ENCODE peak calls at places on chromosomes 13 and 19, in eight cellular contexts. H, Y, B, Q, M, R, L and S are unnamed samples.

GRCh38 chr13:107807306-107808073 is 407.8 kb downstream of the LIG4 start:
- DNase-seq in M (no peak), R (no peak), Y (no peak), L (no peak), B (no peak), Q (no peak), H (peak; percentile 22), S (no peak)

GRCh38 chr13:99681695-99682094 is 180.4 kb downstream of the TM9SF2 start:
- DNase-seq in M (no peak), R (no peak), Y (no peak), L (no peak), B (no peak), Q (no peak), H (no peak), S (no peak)

GRCh38 chr13:73656863-73657262 is 477.3 kb downstream of the KLF12 start:
- DNase-seq in L (no peak), H (no peak), M (no peak), R (no peak), Q (no peak), Y (no peak), B (no peak), S (no peak)

GRCh38 chr19:29040951-29041350 is 172.0 kb downstream of the UQCRFS1 start:
- DNase-seq in Q (no peak), Y (no peak), R (no peak), L (no peak), M (no peak), H (no peak), B (no peak), S (no peak)

GRCh38 chr13:77460195-77460594 is 75.3 kb upstream of the SCEL start:
- DNase-seq in Q (no peak), B (no peak), Y (peak; percentile 84), M (no peak), H (no peak), R (no peak), L (peak; percentile 77), S (no peak)

GRCh38 chr13:26628706-26629105 is 71.2 kb downstream of the WASF3 start:
- DNase-seq in H (no peak), Q (no peak), Y (no peak), L (no peak), B (no peak), M (no peak), R (no peak), S (no peak)

GRCh38 chr19:45769821-45770191 is 754 bp upstream of the SIX5 start:
- DNase-seq in Y (peak; percentile 72), L (peak; percentile 68), H (no peak), Q (no peak), R (peak; percentile 74), M (no peak), B (peak; percentile 53), S (no peak)

GRCh38 chr13:113598081-113598410 is 13.5 kb downstream of the TFDP1 start:
- DNase-seq in Q (no peak), B (no peak), L (no peak), Y (peak; percentile 33), H (no peak), M (no peak), R (no peak), S (no peak)

GRCh38 chr19:18304194-18304495 is 18.7 kb downstream of the LSM4 start:
- DNase-seq in L (no peak), B (peak; percentile 30), R (no peak), M (no peak), Y (no peak), Q (no peak), H (no peak), S (no peak)

GRCh38 chr13:97306646-97307045 is 84.5 kb downstream of the MBNL2 start:
- DNase-seq in R (no peak), Y (no peak), L (no peak), Q (peak; percentile 19), B (no peak), M (no peak), H (no peak), S (no peak)

GRCh38 chr19:2333027-2333806 is 4.7 kb downstream of the SPPL2B start:
- DNase-seq in L (no peak), R (no peak), Q (no peak), B (no peak), Y (no peak), M (no peak), H (peak; percentile 83), S (no peak)

GRCh38 chr13:62280590-62280989 is 864.9 kb upstream of the PCDH20 start:
- DNase-seq in Q (no peak), H (no peak), Y (no peak), L (no peak), R (no peak), B (no peak), M (no peak), S (no peak)

GRCh38 chr19:39557791-39558622 is 18.0 kb upstream of the EID2 start:
- DNase-seq in H (peak; percentile 88), M (no peak), B (no peak), Q (no peak), L (no peak), R (no peak), Y (no peak), S (peak; percentile 64)

GRCh38 chr19:41570179-41570578 is 5.8 kb upstream of the CEACAM21 start:
- DNase-seq in H (no peak), Q (no peak), L (no peak), Y (no peak), R (no peak), B (no peak), M (no peak), S (no peak)

GRCh38 chr19:4987286-4987685 is 18.4 kb downstream of the KDM4B start:
- DNase-seq in B (no peak), Y (no peak), Q (no peak), M (no peak), L (no peak), H (no peak), R (no peak), S (no peak)

GRCh38 chr13:85549819-85550218 is 249.4 kb downstream of the SLITRK6 start:
- DNase-seq in M (no peak), Q (no peak), H (no peak), B (no peak), Y (no peak), R (no peak), L (no peak), S (no peak)

GRCh38 chr19:56712609-56713008 is 41.1 kb upstream of the ZNF835 start:
- DNase-seq in M (no peak), H (no peak), R (no peak), B (peak; percentile 76), L (no peak), Q (no peak), Y (no peak), S (no peak)

GRCh38 chr13:26052136-26052736 is 420 bp upstream of the SHISA2 start:
- DNase-seq in H (no peak), M (no peak), L (no peak), R (no peak), Q (no peak), Y (no peak), B (no peak), S (no peak)

GRCh38 chr13:100751826-100752225 is 77.2 kb upstream of the TMTC4 start:
- DNase-seq in Y (no peak), M (no peak), L (no peak), B (peak; percentile 55), R (no peak), Q (no peak), H (no peak), S (no peak)

GRCh38 chr19:18594096-18594823 is 5.7 kb downstream of the REX1BD start:
- DNase-seq in Y (no peak), Q (peak; percentile 85), B (peak; percentile 61), R (peak; percentile 78), L (peak; percentile 73), H (peak; percentile 17), M (peak; percentile 65), S (no peak)

GRCh38 chr19:18633321-18633720 is 3.5 kb upstream of the KLHL26 start:
- DNase-seq in H (no peak), Q (no peak), Y (no peak), R (no peak), L (no peak), B (no peak), M (no peak), S (no peak)

GRCh38 chr13:79212064-79212619 is 193.9 kb downstream of the RBM26 start:
- DNase-seq in Y (no peak), Q (no peak), B (no peak), M (no peak), H (no peak), R (no peak), L (no peak), S (no peak)

GRCh38 chr13:67155898-67156717 is 74.0 kb downstream of the PCDH9 start:
- DNase-seq in L (no peak), R (no peak), H (no peak), M (no peak), Y (no peak), Q (no peak), B (peak; percentile 28), S (no peak)

GRCh38 chr13:45257638-45258338 is 56.9 kb upstream of the KCTD4 start:
- DNase-seq in R (no peak), L (no peak), H (no peak), Q (no peak), Y (no peak), M (no peak), B (no peak), S (no peak)

GRCh38 chr13:40539954-40540706 is 126.3 kb downstream of the FOXO1 start:
- DNase-seq in B (no peak), M (no peak), Y (no peak), Q (peak; percentile 77), R (no peak), L (no peak), H (no peak), S (no peak)

GRCh38 chr13:112435973-112436372 is 59.8 kb downstream of the SPACA7 start:
- DNase-seq in R (no peak), M (no peak), H (no peak), L (peak; percentile 34), B (no peak), Q (no peak), Y (no peak), S (no peak)

GRCh38 chr13:73547239-73547638 is 488.4 kb downstream of the KLF5 start:
- DNase-seq in Q (no peak), H (no peak), R (no peak), L (no peak), B (no peak), Y (no peak), M (no peak), S (no peak)

GRCh38 chr13:90633849-90634248 is 713.6 kb upstream of the MIR17HG start:
- DNase-seq in B (no peak), R (no peak), H (no peak), Y (no peak), L (no peak), M (no peak), Q (no peak), S (no peak)

GRCh38 chr19:3350014-3350663 is 16.2 kb upstream of the NFIC start:
- DNase-seq in R (no peak), M (no peak), Y (peak; percentile 85), B (no peak), L (no peak), Q (no peak), H (no peak), S (no peak)

GRCh38 chr13:23180711-23181110 is at the start of gene SGCG:
- DNase-seq in Q (no peak), H (no peak), R (no peak), B (no peak), Y (no peak), L (no peak), M (no peak), S (no peak)

GRCh38 chr19:39408392-39409206 is 2.0 kb downstream of the ZFP36 start:
- DNase-seq in M (peak; percentile 71), B (no peak), L (no peak), Q (peak; percentile 16), R (peak; percentile 58), Y (peak; percentile 60), H (peak; percentile 40), S (no peak)

GRCh38 chr13:99280166-99280565 is 22.0 kb upstream of the GPR18 start:
- DNase-seq in B (no peak), L (no peak), R (no peak), M (no peak), Q (no peak), H (no peak), Y (no peak), S (no peak)

GRCh38 chr19:7515471-7516226 is at the start of gene ZNF358:
- DNase-seq in M (peak; percentile 53), H (peak; percentile 36), L (peak; percentile 74), B (peak; percentile 85), Y (peak; percentile 80), R (no peak), Q (peak; percentile 78), S (no peak)

GRCh38 chr19:34171539-34171876 is 796 bp upstream of the LSM14A start:
- DNase-seq in B (no peak), Y (no peak), R (no peak), H (peak; percentile 27), M (no peak), L (no peak), Q (no peak), S (no peak)